ENCODE peak calls at places on chromosomes 2 and 18, in nine cellular contexts. L, P, R, W, Y, K, H, U and V are unnamed samples.

GRCh38 chr18:67612281-67612680 is 95.8 kb upstream of the DSEL start:
- DNase-seq in R (no peak), H (no peak), P (no peak), U (no peak), L (no peak), Y (no peak), W (no peak), K (no peak), V (no peak)

GRCh38 chr2:231189571-231190495 is 8.6 kb upstream of the ARMC9 start:
- DNase-seq in U (no peak), Y (peak), H (no peak), K (no peak), R (no peak), L (no peak), W (no peak), P (no peak), V (peak)

GRCh38 chr2:239954166-239955085 is 70.7 kb downstream of the NDUFA10 start:
- DNase-seq in L (no peak), P (no peak), H (no peak), R (no peak), U (no peak), W (no peak), K (no peak), Y (no peak), V (peak)

GRCh38 chr2:138503652-138504051 is 2.1 kb downstream of the SPOPL start:
- DNase-seq in L (no peak), H (no peak), U (no peak), K (no peak), W (no peak), R (no peak), P (no peak), Y (no peak), V (no peak)

GRCh38 chr2:101327863-101328394 is 19.4 kb upstream of the RNF149 start:
- DNase-seq in W (no peak), R (no peak), L (no peak), P (no peak), K (no peak), Y (no peak), H (no peak), U (no peak), V (no peak)

GRCh38 chr2:119433636-119434327 is 2.1 kb downstream of the TMEM37 start:
- DNase-seq in K (no peak), U (no peak), W (no peak), R (no peak), Y (no peak), P (no peak), H (no peak), L (no peak), V (no peak)

GRCh38 chr18:361941-362913 is 94.4 kb upstream of the THOC1 start:
- DNase-seq in H (no peak), U (peak), W (no peak), P (no peak), K (no peak), Y (peak), L (peak), R (peak), V (peak)

GRCh38 chr2:98086491-98087446 is at the start of gene VWA3B:
- DNase-seq in W (peak), U (peak), Y (peak), H (peak), L (no peak), K (no peak), R (peak), P (peak), V (peak)